ENCODE peak calls at places on chromosomes 6 and 20, in eight cellular contexts. C, D, N, L, O, V, K and X are unnamed samples. For H3K27me3, the result is how much of the 10 kb centered on the place peaks cover.

GRCh38 chr20:40650707-40651106 is 38.3 kb downstream of the MAFB start:
- DNase-seq in C (no peak), D (no peak), N (no peak), L (no peak), O (no peak), V (no peak), K (no peak), X (no peak)

GRCh38 chr6:166852484-166852975 is 103.8 kb downstream of the RNASET2 start:
- DNase-seq in C (no peak), D (no peak), N (no peak), L (no peak), O (no peak), V (no peak), K (no peak), X (no peak)

GRCh38 chr6:95087394-95088097 is 489.8 kb upstream of the MANEA start:
- DNase-seq in C (no peak), D (no peak), N (peak), L (peak), O (no peak), V (no peak), K (no peak), X (no peak)

GRCh38 chr6:17472653-17473183 is 79.3 kb downstream of the CAP2 start:
- DNase-seq in C (no peak), D (no peak), N (no peak), L (peak), O (no peak), V (no peak), K (no peak), X (no peak)

GRCh38 chr6:136927313-136927712 is 5.2 kb downstream of the SLC35D3 start:
- DNase-seq in C (no peak), D (no peak), N (no peak), L (no peak), O (no peak), V (no peak), K (no peak), X (no peak)

GRCh38 chr6:90184334-90185298 is 112.0 kb downstream of the BACH2 start:
- DNase-seq in C (no peak), D (no peak), N (no peak), L (no peak), O (no peak), V (no peak), K (no peak), X (no peak)

GRCh38 chr6:131646249-131646670 is 9.2 kb downstream of the ENPP3 start:
- DNase-seq in C (no peak), D (no peak), N (no peak), L (no peak), O (no peak), V (no peak), K (no peak), X (no peak)

GRCh38 chr6:131572686-131573415 is at the start of gene ARG1:
- DNase-seq in C (no peak), D (no peak), N (peak), L (no peak), O (no peak), V (no peak), K (no peak), X (no peak)

GRCh38 chr6:163688971-163689370 is 274.5 kb downstream of the QKI start:
- DNase-seq in C (no peak), D (no peak), N (no peak), L (peak), O (no peak), V (no peak), K (no peak), X (no peak)

GRCh38 chr20:52434453-52434852 is 242.9 kb upstream of the ZFP64 start:
- DNase-seq in C (no peak), D (no peak), N (no peak), L (no peak), O (no peak), V (no peak), K (no peak), X (no peak)

GRCh38 chr20:37042986-37043972 is 52.5 kb downstream of the RBL1 start:
- DNase-seq in C (peak), D (no peak), N (no peak), L (no peak), O (no peak), V (no peak), K (no peak), X (no peak)

GRCh38 chr6:147856687-147857086 is 348.2 kb downstream of the SAMD5 start:
- DNase-seq in C (no peak), D (no peak), N (no peak), L (no peak), O (no peak), V (no peak), K (no peak), X (no peak)

GRCh38 chr6:129641344-129641743 is 68.6 kb downstream of the ARHGAP18 start:
- DNase-seq in C (no peak), D (no peak), N (no peak), L (peak), O (no peak), V (no peak), K (no peak), X (no peak)

GRCh38 chr6:13420269-13420668 is 67.1 kb downstream of the GFOD1 start:
- DNase-seq in C (no peak), D (no peak), N (no peak), L (no peak), O (no peak), V (no peak), K (no peak), X (no peak)

GRCh38 chr6:93294879-93295278 is 124.5 kb downstream of the EPHA7 start:
- DNase-seq in C (no peak), D (no peak), N (no peak), L (no peak), O (no peak), V (no peak), K (no peak), X (no peak)

GRCh38 chr20:60254901-60255411 is 296.7 kb downstream of the CDH26 start:
- DNase-seq in C (no peak), D (no peak), N (no peak), L (peak), O (no peak), V (no peak), K (no peak), X (no peak)

GRCh38 chr20:17896771-17897369 is 71.7 kb downstream of the SNX5 start:
- DNase-seq in C (no peak), D (no peak), N (no peak), L (peak), O (no peak), V (no peak), K (no peak), X (no peak)

GRCh38 chr20:60808701-60809100 is 443.4 kb upstream of the CDH4 start:
- DNase-seq in C (no peak), D (no peak), N (no peak), L (no peak), O (no peak), V (no peak), K (no peak), X (no peak)

GRCh38 chr6:111951439-111952140 is 78.3 kb upstream of the FYN start:
- DNase-seq in C (no peak), D (peak), N (no peak), L (no peak), O (no peak), V (no peak), K (no peak), X (no peak)

GRCh38 chr6:11975353-11975977 is 36.6 kb upstream of the HIVEP1 start:
- DNase-seq in C (peak), D (no peak), N (no peak), L (no peak), O (no peak), V (no peak), K (no peak), X (peak)

GRCh38 chr20:54219751-54220426 is 12.0 kb downstream of the PFDN4 start:
- DNase-seq in C (no peak), D (no peak), N (no peak), L (peak), O (no peak), V (no peak), K (no peak), X (no peak)

GRCh38 chr6:1801401-1801800 is 191.7 kb downstream of the FOXC1 start:
- DNase-seq in C (no peak), D (no peak), N (no peak), L (no peak), O (no peak), V (no peak), K (no peak), X (no peak)

GRCh38 chr6:16901777-16902176 is 140.5 kb upstream of the ATXN1 start:
- DNase-seq in C (no peak), D (peak), N (peak), L (peak), O (peak), V (peak), K (peak), X (no peak)

GRCh38 chr6:107679457-107679856 is 144.7 kb downstream of the SCML4 start:
- DNase-seq in C (no peak), D (no peak), N (no peak), L (peak), O (no peak), V (peak), K (no peak), X (no peak)

GRCh38 chr6:41298785-41299498 is 12.5 kb upstream of the TREM1 start:
- DNase-seq in C (no peak), D (no peak), N (no peak), L (no peak), O (no peak), V (no peak), K (no peak), X (no peak)

GRCh38 chr6:63571382-63571882 is 848 bp upstream of the LOC128125822 start:
- DNase-seq in C (no peak), D (no peak), N (no peak), L (no peak), O (no peak), V (no peak), K (no peak), X (no peak)

GRCh38 chr6:149963212-149963461 is 606 bp upstream of the ULBP1 start:
- DNase-seq in C (peak), D (no peak), N (no peak), L (peak), O (no peak), V (no peak), K (peak), X (no peak)

GRCh38 chr20:23029324-23029723 is 5.8 kb upstream of the SSTR4 start:
- DNase-seq in C (no peak), D (no peak), N (no peak), L (no peak), O (no peak), V (no peak), K (no peak), X (no peak)
- H3K27me3 ChIP-seq in C (under half), D (under half), N (under half), L (under half), O (under half), V (half or more), K (under half), X (under half)

DNA sequence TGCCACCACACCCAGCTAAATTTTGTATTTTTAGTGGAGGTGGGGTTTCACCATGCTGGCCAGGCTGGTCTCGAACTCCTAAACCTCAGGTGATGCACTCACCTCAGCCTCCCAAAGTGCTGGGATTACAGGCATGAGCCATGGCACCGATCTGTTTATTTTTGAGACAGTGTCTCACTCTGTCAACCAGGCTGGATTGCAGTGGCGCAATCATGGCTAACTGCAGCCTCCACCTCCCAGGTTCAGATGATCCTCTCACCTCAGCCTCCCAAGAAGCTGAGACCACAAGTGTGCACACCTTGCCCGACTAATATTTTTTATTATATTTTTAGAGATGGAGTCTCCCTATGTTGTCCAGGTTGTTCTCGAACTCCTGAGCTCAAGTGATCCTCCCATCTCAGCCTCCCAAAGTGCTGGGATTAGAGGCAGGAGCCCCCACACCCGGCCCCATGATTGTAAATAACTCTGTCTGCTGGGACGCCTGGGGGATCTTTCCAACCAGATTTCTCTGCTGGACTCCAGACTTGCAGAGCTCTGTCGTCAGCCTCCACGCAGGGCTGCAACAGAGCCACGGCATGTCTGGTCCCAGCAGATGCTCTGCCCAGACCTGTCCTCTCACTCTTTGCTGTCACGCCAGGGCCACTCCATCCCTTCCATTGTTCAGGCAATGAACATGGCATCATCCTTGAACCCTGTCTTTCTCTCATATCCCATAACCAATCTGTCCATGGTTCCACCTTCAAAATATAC is 25.3 kb downstream of the SYNJ2 start:
- DNase-seq in C (no peak), D (peak), N (no peak), L (no peak), O (no peak), V (peak), K (no peak), X (no peak)
- H3K27me3 ChIP-seq in C (under half), D (under half), N (under half), L (under half), O (under half), V (under half), K (under half), X (under half)

GRCh38 chr6:168473197-168473596 is 32.2 kb downstream of the SMOC2 start:
- DNase-seq in C (no peak), D (no peak), N (no peak), L (no peak), O (no peak), V (no peak), K (no peak), X (no peak)
- H3K27me3 ChIP-seq in C (under half), D (under half), N (under half), L (under half), O (under half), V (half or more), K (under half), X (under half)

GRCh38 chr20:5264807-5265206 is 51.9 kb downstream of the PROKR2 start:
- DNase-seq in C (no peak), D (no peak), N (no peak), L (no peak), O (no peak), V (no peak), K (no peak), X (no peak)
- H3K27me3 ChIP-seq in C (under half), D (under half), N (under half), L (under half), O (under half), V (under half), K (under half), X (under half)

DNA sequence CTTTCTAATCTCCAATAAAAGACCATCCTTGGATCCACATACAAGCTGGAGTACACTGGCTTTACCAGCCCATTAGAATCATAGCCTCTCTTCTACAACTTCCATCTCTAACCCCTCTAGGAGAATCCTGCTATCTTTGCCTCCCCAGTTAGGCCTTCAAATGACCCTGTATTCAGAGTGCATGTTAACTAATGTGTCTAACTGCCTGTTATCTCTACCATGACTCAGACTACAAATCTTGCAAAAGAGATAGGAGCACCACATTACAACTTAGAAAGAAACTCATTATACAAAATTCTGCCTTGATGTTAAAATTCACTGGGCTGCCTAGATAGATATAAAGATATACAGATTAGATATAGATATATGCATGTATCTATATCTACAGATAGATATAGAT is 28.2 kb downstream of the GPR63 start:
- DNase-seq in C (no peak), D (no peak), N (no peak), L (no peak), O (no peak), V (no peak), K (no peak), X (no peak)
- H3K27me3 ChIP-seq in C (under half), D (under half), N (under half), L (under half), O (under half), V (under half), K (under half), X (under half)

DNA sequence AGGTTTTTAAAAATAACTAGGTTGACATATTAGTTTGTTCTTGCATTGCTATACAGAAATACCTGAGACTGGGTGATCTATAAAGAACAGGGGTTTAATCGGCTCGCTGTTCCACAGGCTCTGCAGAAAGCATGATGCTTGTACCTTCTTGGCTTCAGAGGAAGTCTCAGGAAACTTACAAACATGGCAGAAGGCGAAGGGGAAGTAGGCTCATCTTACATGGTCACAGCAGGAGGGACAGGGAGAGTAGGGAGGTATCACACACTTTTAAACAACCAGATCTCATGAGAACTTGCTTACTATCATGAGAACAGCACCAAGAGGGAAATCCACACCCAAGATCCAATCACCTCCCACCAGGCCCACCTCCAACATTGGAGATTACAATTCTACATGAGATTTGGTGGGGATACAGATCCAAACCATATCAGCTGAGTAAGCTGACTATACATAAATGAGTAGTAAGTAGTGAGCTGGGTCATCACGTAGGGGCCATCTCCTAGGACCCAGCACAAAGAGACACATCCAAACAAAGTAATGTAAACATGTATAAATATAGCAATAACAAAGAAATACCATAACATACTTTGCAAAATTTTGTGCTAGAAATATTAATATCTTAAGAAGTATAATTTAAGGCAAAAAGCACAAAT is 31.4 kb upstream of the SIRPG start:
- DNase-seq in C (no peak), D (no peak), N (no peak), L (no peak), O (no peak), V (no peak), K (no peak), X (no peak)
- H3K27me3 ChIP-seq in C (under half), D (under half), N (under half), L (under half), O (under half), V (half or more), K (under half), X (under half)